ENCODE peak calls at places on chromosomes 13 and 19, in ten cellular contexts. H is WTC11, R is memory B cell, C is astrocyte of the spinal cord, O is HuH-7, A is nephron progenitor cell, F is left ventricle myocardium superior, E is T-cell, V is fibroblast of pulmonary artery, X is tibial artery. M is an unnamed sample.

GRCh38 chr13:99995503-99996176 is 14.1 kb downstream of the ZIC2 start:
- DNase-seq in O (no peak), C (peak), R (no peak), E (no peak), X (no peak), H (no peak), V (peak), A (no peak), F (no peak), M (no peak)

GRCh38 chr13:102035969-102036368 is 365.9 kb downstream of the FGF14 start:
- DNase-seq in E (no peak), X (no peak), R (no peak), A (no peak), O (no peak), V (no peak), H (no peak), F (no peak), C (no peak), M (no peak)

GRCh38 chr19:47446534-47447469 is 24.9 kb downstream of the SLC8A2 start:
- DNase-seq in R (no peak), H (peak), F (no peak), O (no peak), V (peak), C (no peak), X (no peak), A (peak), E (no peak), M (no peak)

GRCh38 chr19:29550896-29551295 is 25.1 kb downstream of the VSTM2B start:
- DNase-seq in H (no peak), O (no peak), V (no peak), R (no peak), F (no peak), X (no peak), E (no peak), A (no peak), C (no peak), M (no peak)

GRCh38 chr19:52722062-52723005 is 12.5 kb downstream of the ZNF611 start:
- DNase-seq in F (no peak), V (peak), H (no peak), X (no peak), E (no peak), R (no peak), O (no peak), C (peak), A (no peak), M (no peak)

GRCh38 chr13:39565036-39565949 is 37.7 kb downstream of the LHFPL6 start:
- DNase-seq in R (no peak), X (no peak), F (no peak), E (no peak), C (peak), O (no peak), V (peak), H (peak), A (no peak), M (peak)

GRCh38 chr13:99282264-99283231 is 24.4 kb upstream of the GPR18 start:
- DNase-seq in H (no peak), X (no peak), F (no peak), E (no peak), A (no peak), O (no peak), V (no peak), C (no peak), R (no peak), M (no peak)

GRCh38 chr13:29674532-29674931 is 79.0 kb upstream of the SLC7A1 start:
- DNase-seq in F (no peak), A (no peak), O (no peak), R (no peak), E (no peak), H (no peak), X (no peak), C (peak), V (peak), M (no peak)

GRCh38 chr13:33799950-33800592 is 17.9 kb upstream of the RFC3 start:
- DNase-seq in A (no peak), X (no peak), V (peak), C (peak), F (no peak), O (no peak), E (no peak), H (no peak), R (no peak), M (peak)

GRCh38 chr13:26561636-26562537 is 4.4 kb downstream of the WASF3 start:
- DNase-seq in A (no peak), O (no peak), V (peak), H (no peak), F (no peak), X (no peak), E (no peak), C (peak), R (no peak), M (no peak)

GRCh38 chr13:20788312-20788711 is 14.6 kb upstream of the EEF1AKMT1 start:
- DNase-seq in R (no peak), E (no peak), H (no peak), A (no peak), F (no peak), O (no peak), C (no peak), X (no peak), V (peak), M (no peak)

GRCh38 chr19:55443045-55443823 is at the start of gene SHISA7:
- DNase-seq in V (no peak), R (no peak), F (no peak), A (no peak), E (no peak), C (no peak), O (no peak), X (no peak), H (no peak), M (no peak)

GRCh38 chr13:49455016-49455398 is 10.9 kb downstream of the SETDB2 start:
- DNase-seq in C (no peak), A (no peak), H (no peak), F (no peak), O (no peak), X (no peak), R (no peak), V (no peak), E (no peak), M (no peak)

GRCh38 chr13:77184455-77184854 is 142.4 kb downstream of the MYCBP2 start:
- DNase-seq in H (no peak), A (no peak), F (no peak), V (peak), R (peak), O (no peak), C (no peak), E (no peak), X (no peak), M (no peak)

GRCh38 chr13:81318231-81319019 is 977.5 kb upstream of the SPRY2 start:
- DNase-seq in V (no peak), E (no peak), A (no peak), X (no peak), O (no peak), H (no peak), F (no peak), C (no peak), R (no peak), M (no peak)

GRCh38 chr19:28443361-28443760 is 769.6 kb downstream of the UQCRFS1 start:
- DNase-seq in E (no peak), R (no peak), X (no peak), C (peak), H (no peak), A (peak), O (no peak), V (no peak), F (no peak), M (no peak)

GRCh38 chr13:98142427-98143156 is at the start of gene FARP1:
- DNase-seq in E (no peak), H (peak), O (peak), V (peak), A (peak), C (peak), X (peak), F (peak), R (peak), M (no peak)

GRCh38 chr19:5850743-5851293 is 431 bp downstream of the FUT3 start:
- DNase-seq in X (peak), E (no peak), V (peak), R (no peak), F (peak), A (no peak), C (peak), O (no peak), H (no peak), M (peak)

GRCh38 chr13:76016799-76017198 is 380.7 kb downstream of the LMO7 start:
- DNase-seq in R (no peak), V (peak), C (peak), F (no peak), E (no peak), A (peak), X (no peak), H (peak), O (peak), M (no peak)

GRCh38 chr19:33502991-33503790 is 18.4 kb downstream of the PEPD start:
- DNase-seq in V (no peak), F (peak), A (no peak), X (no peak), E (no peak), R (no peak), C (no peak), O (no peak), H (no peak), M (no peak)

GRCh38 chr19:4597278-4597974 is 37.9 kb upstream of the SEMA6B start:
- DNase-seq in H (peak), V (no peak), C (no peak), O (no peak), E (no peak), R (no peak), F (no peak), A (peak), X (no peak), M (no peak)

GRCh38 chr19:45200614-45201013 is 22.0 kb downstream of the BLOC1S3 start:
- DNase-seq in V (peak), C (peak), H (peak), X (no peak), E (no peak), A (peak), R (no peak), F (no peak), O (no peak), M (no peak)